ENCODE peak calls at places on chromosomes 13 and 19, in six cellular contexts. H, O, L, T, N and P are unnamed samples.

GRCh38 chr19:18814063-18814462 is 17.7 kb upstream of the UPF1 start:
- DNase-seq in L (no peak), O (no peak), T (no peak), H (no peak), N (no peak), P (no peak)

GRCh38 chr19:33519416-33519815 is 2.2 kb downstream of the PEPD start:
- DNase-seq in T (no peak), H (no peak), N (no peak), L (no peak), O (no peak), P (no peak)

GRCh38 chr19:57320180-57321084 is at the start of gene ZNF543:
- DNase-seq in L (peak), T (peak), H (peak), O (peak), N (peak), P (peak)

GRCh38 chr13:67829641-67830040 is 599.5 kb upstream of the PCDH9 start:
- DNase-seq in T (no peak), L (no peak), O (no peak), N (no peak), H (no peak), P (no peak)

GRCh38 chr13:46101488-46102289 is 3.1 kb downstream of the CPB2 start:
- DNase-seq in L (no peak), H (no peak), N (no peak), O (no peak), T (no peak), P (no peak)

GRCh38 chr19:900302-901111 is 7.2 kb downstream of the RNU6-9 start:
- DNase-seq in L (no peak), O (no peak), H (no peak), N (no peak), T (no peak), P (no peak)

GRCh38 chr13:94553766-94554165 is 42.2 kb downstream of the TGDS start:
- DNase-seq in O (no peak), H (no peak), L (no peak), N (no peak), T (no peak), P (no peak)

GRCh38 chr19:57088125-57088524 is 31.7 kb upstream of the USP29 start:
- DNase-seq in O (no peak), T (no peak), L (no peak), H (no peak), N (no peak), P (no peak)

GRCh38 chr13:27044837-27045570 is 126.6 kb downstream of the USP12 start:
- DNase-seq in O (no peak), H (no peak), L (no peak), T (no peak), N (no peak), P (no peak)

GRCh38 chr19:2343289-2343982 is 15.0 kb downstream of the SPPL2B start:
- DNase-seq in N (no peak), T (no peak), L (no peak), H (no peak), O (no peak), P (no peak)

GRCh38 chr19:12733369-12733896 is 1.1 kb downstream of the TRIR start:
- DNase-seq in N (no peak), L (no peak), O (no peak), T (no peak), H (no peak), P (peak)

GRCh38 chr19:1943661-1944087 is 2.7 kb downstream of the CSNK1G2 start:
- DNase-seq in T (no peak), O (no peak), L (no peak), N (no peak), H (no peak), P (no peak)

GRCh38 chr13:44622701-44623100 is 46.6 kb upstream of the TSC22D1 start:
- DNase-seq in H (no peak), L (no peak), N (no peak), T (no peak), O (no peak), P (no peak)

GRCh38 chr13:98937911-98938381 is 39.9 kb downstream of the DOCK9 start:
- DNase-seq in T (no peak), O (no peak), N (peak), L (no peak), H (no peak), P (no peak)

GRCh38 chr13:107881362-107881761 is 334.0 kb downstream of the LIG4 start:
- DNase-seq in N (no peak), T (no peak), L (no peak), O (no peak), H (no peak), P (no peak)

GRCh38 chr13:102799544-102800144 is 725 bp downstream of the BIVM start:
- DNase-seq in H (no peak), T (no peak), N (peak), O (no peak), L (no peak), P (no peak)

GRCh38 chr13:23674795-23675640 is 104.8 kb downstream of the TNFRSF19 start:
- DNase-seq in O (no peak), N (no peak), H (no peak), L (no peak), T (no peak), P (no peak)

GRCh38 chr13:111485491-111486250 is 165.2 kb downstream of the TEX29 start:
- DNase-seq in O (no peak), L (no peak), T (no peak), N (no peak), H (no peak), P (no peak)

GRCh38 chr13:99203601-99204579 is 3.2 kb downstream of the UBAC2 start:
- DNase-seq in H (no peak), O (no peak), T (no peak), N (no peak), L (no peak), P (no peak)

GRCh38 chr19:40582467-40582866 is 5.8 kb downstream of the SHKBP1 start:
- DNase-seq in N (no peak), L (no peak), H (no peak), T (no peak), O (no peak), P (no peak)

GRCh38 chr13:103289661-103290060 is 223.4 kb upstream of the SLC10A2 start:
- DNase-seq in H (no peak), O (no peak), T (no peak), N (no peak), L (no peak), P (no peak)

GRCh38 chr13:73809561-73809960 is 324.6 kb downstream of the KLF12 start:
- DNase-seq in H (no peak), N (no peak), T (no peak), L (no peak), O (no peak), P (no peak)

GRCh38 chr13:94065741-94066140 is 413.7 kb downstream of the DCT start:
- DNase-seq in T (no peak), O (no peak), H (no peak), N (no peak), L (no peak), P (no peak)

GRCh38 chr13:29886446-29886845 is 36.0 kb upstream of the UBL3 start:
- DNase-seq in O (no peak), L (no peak), H (no peak), N (no peak), T (no peak), P (no peak)

GRCh38 chr13:47621931-47622330 is 379.1 kb downstream of the SUCLA2 start:
- DNase-seq in N (no peak), H (no peak), O (no peak), L (no peak), T (no peak), P (no peak)

GRCh38 chr19:1410136-1410786 is 2.9 kb downstream of the DAZAP1 start:
- DNase-seq in H (no peak), O (no peak), N (no peak), L (no peak), T (no peak), P (no peak)

GRCh38 chr19:48321372-48321621 is 4.1 kb upstream of the EMP3 start:
- DNase-seq in H (peak), L (peak), N (peak), O (peak), T (peak), P (peak)

GRCh38 chr19:44927746-44928145 is 13.3 kb downstream of the APOC1 start:
- DNase-seq in H (no peak), T (no peak), L (no peak), O (no peak), N (no peak), P (no peak)

GRCh38 chr13:86792153-86792651 is 879.0 kb upstream of the SLITRK5 start:
- DNase-seq in O (no peak), T (no peak), N (no peak), L (no peak), H (no peak), P (no peak)

GRCh38 chr19:13629687-13630357 is 123.5 kb upstream of the CACNA1A start:
- DNase-seq in N (no peak), L (no peak), O (no peak), T (no peak), H (no peak), P (no peak)

GRCh38 chr13:48156466-48156865 is 61.6 kb upstream of the MED4 start:
- DNase-seq in H (peak), L (peak), T (no peak), N (no peak), O (peak), P (peak)

GRCh38 chr13:73943137-73943964 is 190.9 kb downstream of the KLF12 start:
- DNase-seq in O (no peak), L (no peak), H (no peak), N (no peak), T (peak), P (no peak)

GRCh38 chr19:15737722-15738121 is at the start of gene OR10H3:
- DNase-seq in N (no peak), T (no peak), H (no peak), L (no peak), O (no peak), P (no peak)

GRCh38 chr13:48186722-48187121 is 46.3 kb upstream of the ITM2B start:
- DNase-seq in T (no peak), H (no peak), N (no peak), O (no peak), L (no peak), P (no peak)

GRCh38 chr13:52374389-52374788 is 31.6 kb downstream of the THSD1 start:
- DNase-seq in L (no peak), O (no peak), N (no peak), H (no peak), T (no peak), P (no peak)

GRCh38 chr13:29925457-29925856 is 75.0 kb upstream of the UBL3 start:
- DNase-seq in O (no peak), N (peak), L (no peak), H (no peak), T (no peak), P (no peak)

GRCh38 chr19:42942187-42942789 is 5.3 kb upstream of the PSG7 start:
- DNase-seq in O (no peak), T (no peak), N (no peak), H (no peak), L (no peak), P (no peak)

GRCh38 chr13:40228486-40228885 is 438.0 kb downstream of the FOXO1 start:
- DNase-seq in T (no peak), N (no peak), L (no peak), H (no peak), O (no peak), P (no peak)

GRCh38 chr19:1918975-1919374 is 13.8 kb downstream of the ADAT3 start:
- DNase-seq in T (no peak), H (no peak), N (no peak), L (no peak), O (no peak), P (no peak)